ENCODE peak calls at places on chromosomes 4 and X, in four cellular contexts. One of them, this sample, is unnamed.

GRCh38 chr4:14880805-14881204 is 121.5 kb upstream of the CPEB2 start:
- DNase-seq in tibial nerve: no peak
- DNase-seq in Peyer's patch: no peak
- DNase-seq in NB4: no peak
- DNase-seq in this sample: no peak

GRCh38 chr4:23667659-23668058 is 222.2 kb downstream of the PPARGC1A start:
- DNase-seq in tibial nerve: no peak
- DNase-seq in Peyer's patch: no peak
- DNase-seq in NB4: no peak
- DNase-seq in this sample: no peak

GRCh38 chr4:182752158-182752910 is 164.9 kb downstream of the DCTD start:
- DNase-seq in tibial nerve: no peak
- DNase-seq in Peyer's patch: no peak
- DNase-seq in NB4: no peak
- DNase-seq in this sample: no peak

GRCh38 chr4:168787334-168787733 is 222.7 kb downstream of the CBR4 start:
- DNase-seq in tibial nerve: no peak
- DNase-seq in Peyer's patch: no peak
- DNase-seq in NB4: no peak
- DNase-seq in this sample: no peak

GRCh38 chrX:129540068-129540653 is at the start of gene OCRL:
- DNase-seq in tibial nerve: peak
- DNase-seq in Peyer's patch: peak
- DNase-seq in NB4: peak
- DNase-seq in this sample: peak

GRCh38 chr4:185242749-185243533 is 33.5 kb downstream of the SNX25 start:
- DNase-seq in tibial nerve: no peak
- DNase-seq in Peyer's patch: no peak
- DNase-seq in NB4: peak
- DNase-seq in this sample: no peak

GRCh38 chr4:85488416-85488815 is 13.5 kb downstream of the ARHGAP24 start:
- DNase-seq in tibial nerve: no peak
- DNase-seq in Peyer's patch: no peak
- DNase-seq in NB4: no peak
- DNase-seq in this sample: no peak

GRCh38 chr4:158371158-158371557 is 150.5 kb upstream of the RXFP1 start:
- DNase-seq in tibial nerve: no peak
- DNase-seq in Peyer's patch: no peak
- DNase-seq in NB4: no peak
- DNase-seq in this sample: no peak

GRCh38 chr4:58209576-58209975 is 1099.4 kb upstream of the IGFBP7 start:
- DNase-seq in tibial nerve: no peak
- DNase-seq in Peyer's patch: no peak
- DNase-seq in NB4: no peak
- DNase-seq in this sample: no peak

GRCh38 chr4:128393111-128393704 is 105.6 kb upstream of the PGRMC2 start:
- DNase-seq in tibial nerve: no peak
- DNase-seq in Peyer's patch: no peak
- DNase-seq in NB4: no peak
- DNase-seq in this sample: no peak

GRCh38 chr4:25351777-25352421 is 25.2 kb upstream of the ANAPC4 start:
- DNase-seq in tibial nerve: no peak
- DNase-seq in Peyer's patch: no peak
- DNase-seq in NB4: no peak
- DNase-seq in this sample: no peak

GRCh38 chrX:18574591-18574990 is 97.3 kb downstream of the RS1 start:
- DNase-seq in tibial nerve: peak
- DNase-seq in Peyer's patch: no peak
- DNase-seq in NB4: no peak
- DNase-seq in this sample: no peak

GRCh38 chr4:48830706-48831531 is at the start of gene OCIAD1:
- DNase-seq in tibial nerve: peak
- DNase-seq in Peyer's patch: peak
- DNase-seq in NB4: peak
- DNase-seq in this sample: peak
- TF ChIP-seq POLR2A in tibial nerve: peak
- TF ChIP-seq POLR2A in Peyer's patch: peak
- TF ChIP-seq POLR2A in NB4: peak
- TF ChIP-seq POLR2A in this sample: no peak

GRCh38 chrX:153992180-153992579 is 19.6 kb downstream of the TMEM187 start:
- DNase-seq in tibial nerve: no peak
- DNase-seq in Peyer's patch: no peak
- DNase-seq in NB4: peak
- DNase-seq in this sample: no peak

GRCh38 chrX:153993079-153993478 is 20.5 kb downstream of the TMEM187 start:
- DNase-seq in tibial nerve: no peak
- DNase-seq in Peyer's patch: no peak
- DNase-seq in NB4: no peak
- DNase-seq in this sample: no peak

GRCh38 chrX:153989971-153990655 is 17.6 kb downstream of the TMEM187 start:
- DNase-seq in tibial nerve: no peak
- DNase-seq in Peyer's patch: no peak
- DNase-seq in NB4: no peak
- DNase-seq in this sample: no peak

GRCh38 chrX:153988493-153988892 is 15.9 kb downstream of the TMEM187 start:
- DNase-seq in tibial nerve: no peak
- DNase-seq in Peyer's patch: no peak
- DNase-seq in NB4: no peak
- DNase-seq in this sample: no peak

DNA sequence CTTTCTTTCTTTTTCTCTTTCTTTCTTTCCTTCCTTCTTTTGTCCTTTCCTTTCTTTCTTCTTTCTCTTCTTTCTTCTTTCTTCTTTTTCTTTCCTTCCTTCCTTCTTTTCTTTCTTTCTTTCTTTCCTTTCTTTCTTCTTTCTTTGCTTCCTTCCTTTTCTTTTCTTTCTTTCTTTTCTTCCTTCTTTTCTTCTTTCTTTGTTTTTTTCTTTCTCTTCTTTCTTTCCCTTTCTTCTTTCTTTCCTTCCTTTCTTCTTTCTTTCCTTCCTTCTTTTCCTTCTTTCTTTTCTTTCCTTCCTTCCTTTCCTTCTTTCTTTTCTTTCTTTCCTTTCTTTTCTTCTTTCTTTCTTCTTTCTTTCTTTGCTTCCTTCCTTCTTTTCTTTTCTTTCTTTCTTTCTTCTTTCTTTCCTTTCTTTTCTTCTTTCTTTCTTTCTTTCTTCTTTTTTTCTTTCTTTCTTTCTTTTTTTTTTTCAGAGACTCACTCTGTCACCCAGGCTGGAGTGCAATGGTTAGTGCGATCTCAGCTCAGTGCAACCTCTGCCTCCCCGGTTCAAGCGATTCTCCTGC is 18.5 kb downstream of the TMEM187 start:
- DNase-seq in tibial nerve: no peak
- DNase-seq in Peyer's patch: no peak
- DNase-seq in NB4: no peak
- DNase-seq in this sample: no peak
- H3K4me3 ChIP-seq in tibial nerve: no peak
- H3K4me3 ChIP-seq in Peyer's patch: no peak
- H3K4me3 ChIP-seq in NB4: no peak
- H3K4me3 ChIP-seq in this sample: no peak

GRCh38 chr4:86968477-86969015 is 33.7 kb downstream of the AFF1 start:
- DNase-seq in tibial nerve: no peak
- DNase-seq in Peyer's patch: no peak
- DNase-seq in NB4: no peak
- DNase-seq in this sample: no peak
- TF ChIP-seq POLR2A in tibial nerve: no peak
- TF ChIP-seq POLR2A in Peyer's patch: no peak
- TF ChIP-seq POLR2A in NB4: no peak
- TF ChIP-seq POLR2A in this sample: no peak

DNA sequence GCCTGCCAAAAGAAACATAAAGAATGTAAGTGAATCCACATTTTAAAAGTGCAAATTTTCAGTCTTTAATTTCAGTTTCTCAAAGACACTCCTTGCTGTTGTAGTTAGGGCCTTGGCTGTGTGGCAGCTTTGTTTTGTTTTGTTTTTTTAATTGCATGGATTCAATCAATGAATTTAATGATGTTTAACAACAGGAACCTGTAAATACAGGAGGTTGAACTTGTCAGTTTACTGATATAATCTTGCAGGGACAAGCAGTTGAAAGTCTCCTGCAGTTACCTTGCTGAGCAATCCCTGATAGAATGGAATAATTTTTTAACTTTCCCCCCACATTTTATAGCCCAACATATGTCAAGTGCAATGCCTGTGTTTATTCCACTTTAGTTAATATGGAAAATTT is 528.3 kb upstream of the PCDH7 start:
- DNase-seq in tibial nerve: no peak
- DNase-seq in Peyer's patch: no peak
- DNase-seq in NB4: no peak
- DNase-seq in this sample: no peak
- H3K4me3 ChIP-seq in tibial nerve: no peak
- H3K4me3 ChIP-seq in Peyer's patch: no peak
- H3K4me3 ChIP-seq in NB4: no peak
- H3K4me3 ChIP-seq in this sample: no peak

DNA sequence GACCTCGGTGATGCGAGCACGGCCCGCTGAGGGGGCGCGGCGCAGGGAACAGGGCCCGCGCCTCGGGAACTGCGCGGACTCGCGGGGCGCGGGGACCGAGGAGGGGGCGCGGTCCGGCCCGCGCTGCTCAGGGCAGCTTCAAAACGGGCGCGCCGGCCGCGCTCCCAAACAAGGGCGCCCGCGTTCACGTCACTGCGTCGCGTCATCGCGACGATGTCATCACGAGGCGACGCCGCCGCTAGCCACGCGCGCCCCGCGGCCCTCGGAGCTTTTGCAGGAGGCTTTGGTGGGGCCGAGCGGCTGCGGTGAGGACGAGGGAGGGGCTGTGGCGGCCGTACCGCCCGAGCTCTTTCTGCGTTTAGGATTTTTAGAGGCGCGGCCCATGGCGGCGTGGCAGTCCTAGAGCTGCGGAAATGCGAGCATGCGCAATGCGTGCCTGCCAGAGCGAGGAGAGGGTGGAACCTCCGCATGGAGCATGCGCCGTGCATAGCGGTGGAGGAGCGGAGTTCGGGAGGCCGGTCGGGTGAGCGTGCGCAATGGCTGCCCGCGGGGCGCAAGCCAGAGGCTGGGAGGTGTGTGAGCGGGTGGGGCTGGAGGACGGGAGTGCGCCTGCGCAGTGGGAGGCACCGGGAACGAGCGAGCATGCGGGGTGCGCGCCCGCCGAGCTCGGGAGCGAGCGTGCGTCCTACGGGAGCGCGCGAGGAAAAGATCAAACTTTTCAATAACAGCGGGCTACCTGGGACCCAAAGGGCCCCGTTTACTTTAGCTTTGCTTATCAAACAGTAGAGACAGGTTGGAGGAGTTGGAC is at the start of gene PPP2R3B:
- DNase-seq in tibial nerve: peak
- DNase-seq in Peyer's patch: peak
- DNase-seq in NB4: peak
- DNase-seq in this sample: peak
- TF ChIP-seq POLR2A in tibial nerve: peak
- TF ChIP-seq POLR2A in Peyer's patch: peak
- TF ChIP-seq POLR2A in NB4: peak
- TF ChIP-seq POLR2A in this sample: no peak

GRCh38 chrX:78139160-78140123 is at the start of gene TAF9B:
- DNase-seq in tibial nerve: peak
- DNase-seq in Peyer's patch: peak
- DNase-seq in NB4: peak
- DNase-seq in this sample: peak

DNA sequence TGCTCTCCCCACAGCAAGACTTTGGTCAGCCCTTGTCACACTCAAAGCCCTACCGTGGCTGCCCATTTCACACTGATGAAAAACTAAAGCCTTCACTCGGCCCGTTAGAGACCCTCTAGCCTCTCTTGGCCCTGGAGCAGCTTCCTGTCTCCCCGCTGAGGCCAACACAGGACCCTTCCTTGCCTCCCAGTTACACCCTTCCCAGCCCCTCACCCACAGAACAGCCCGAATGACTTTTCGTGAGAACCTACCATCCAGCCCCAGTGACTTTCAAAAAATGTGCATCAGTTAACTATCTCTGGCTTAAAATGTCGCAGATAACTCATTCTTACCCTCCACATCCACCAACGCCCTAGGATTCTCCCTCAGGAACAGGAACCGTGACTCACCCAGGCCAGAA is 756 bp upstream of the TAF9B start:
- DNase-seq in tibial nerve: no peak
- DNase-seq in Peyer's patch: no peak
- DNase-seq in NB4: no peak
- DNase-seq in this sample: no peak
- H3K4me3 ChIP-seq in tibial nerve: no peak
- H3K4me3 ChIP-seq in Peyer's patch: no peak
- H3K4me3 ChIP-seq in NB4: no peak
- H3K4me3 ChIP-seq in this sample: no peak

DNA sequence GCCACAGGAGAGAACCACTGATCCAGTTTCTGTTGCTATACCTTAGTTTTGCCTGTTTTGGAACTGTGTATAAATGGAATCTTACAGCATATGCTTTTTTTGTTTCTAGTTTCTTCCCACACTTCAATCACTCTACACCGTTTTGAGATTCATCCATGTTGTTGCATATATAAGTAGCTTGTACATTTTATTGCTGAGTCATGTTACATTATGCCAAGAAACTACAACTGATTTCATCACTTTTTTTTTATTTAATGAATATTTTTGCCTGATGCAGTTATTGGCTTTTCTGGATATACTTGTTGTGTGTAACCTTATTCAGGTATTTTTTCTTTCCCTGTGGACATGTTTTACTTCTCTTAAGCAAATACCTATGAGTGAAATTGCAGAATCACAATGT is 1135.9 kb downstream of the RAPGEF2 start:
- DNase-seq in tibial nerve: no peak
- DNase-seq in Peyer's patch: no peak
- DNase-seq in NB4: no peak
- DNase-seq in this sample: no peak
- TF ChIP-seq POLR2A in tibial nerve: no peak
- TF ChIP-seq POLR2A in Peyer's patch: no peak
- TF ChIP-seq POLR2A in NB4: no peak
- TF ChIP-seq POLR2A in this sample: no peak

This sample was measured in lower leg skin.